ENCODE peak calls at places on chromosomes 7 and 10, in six cellular contexts. R is K562, F is left lung, U is tibial nerve, J is lung, H is transverse colon. N is an unnamed sample. For H3K4me1, the result is how much of the 10 kb centered on the place peaks cover.

GRCh38 chr7:30430777-30431176 is 47.8 kb downstream of the NOD1 start:
- DNase-seq in R (no peak), F (no peak), U (no peak), J (no peak), H (no peak), N (no peak)

GRCh38 chr10:84829121-84829520 is 500.7 kb downstream of the CCSER2 start:
- DNase-seq in R (no peak), F (no peak), U (no peak), J (no peak), H (no peak), N (no peak)

GRCh38 chr7:40733111-40733510 is 598.3 kb downstream of the SUGCT start:
- DNase-seq in R (no peak), F (no peak), U (no peak), J (no peak), H (no peak), N (no peak)

GRCh38 chr10:90592903-90593302 is 264.9 kb downstream of the HTR7 start:
- DNase-seq in R (no peak), F (no peak), U (no peak), J (no peak), H (no peak), N (peak)

GRCh38 chr7:136957391-136957790 is 88.9 kb downstream of the CHRM2 start:
- DNase-seq in R (no peak), F (no peak), U (no peak), J (no peak), H (no peak), N (no peak)

GRCh38 chr10:92420554-92421275 is 129.7 kb downstream of the MARCHF5 start:
- DNase-seq in R (no peak), F (no peak), U (no peak), J (no peak), H (no peak), N (no peak)

GRCh38 chr10:131859341-131860020 is 41.3 kb upstream of the PPP2R2D start:
- DNase-seq in R (no peak), F (no peak), U (no peak), J (no peak), H (no peak), N (no peak)

GRCh38 chr7:137289101-137289500 is 54.4 kb downstream of the PTN start:
- DNase-seq in R (no peak), F (no peak), U (no peak), J (no peak), H (no peak), N (no peak)

GRCh38 chr7:124072603-124073324 is 39.9 kb upstream of the TMEM229A start:
- DNase-seq in R (no peak), F (no peak), U (no peak), J (no peak), H (no peak), N (no peak)

DNA sequence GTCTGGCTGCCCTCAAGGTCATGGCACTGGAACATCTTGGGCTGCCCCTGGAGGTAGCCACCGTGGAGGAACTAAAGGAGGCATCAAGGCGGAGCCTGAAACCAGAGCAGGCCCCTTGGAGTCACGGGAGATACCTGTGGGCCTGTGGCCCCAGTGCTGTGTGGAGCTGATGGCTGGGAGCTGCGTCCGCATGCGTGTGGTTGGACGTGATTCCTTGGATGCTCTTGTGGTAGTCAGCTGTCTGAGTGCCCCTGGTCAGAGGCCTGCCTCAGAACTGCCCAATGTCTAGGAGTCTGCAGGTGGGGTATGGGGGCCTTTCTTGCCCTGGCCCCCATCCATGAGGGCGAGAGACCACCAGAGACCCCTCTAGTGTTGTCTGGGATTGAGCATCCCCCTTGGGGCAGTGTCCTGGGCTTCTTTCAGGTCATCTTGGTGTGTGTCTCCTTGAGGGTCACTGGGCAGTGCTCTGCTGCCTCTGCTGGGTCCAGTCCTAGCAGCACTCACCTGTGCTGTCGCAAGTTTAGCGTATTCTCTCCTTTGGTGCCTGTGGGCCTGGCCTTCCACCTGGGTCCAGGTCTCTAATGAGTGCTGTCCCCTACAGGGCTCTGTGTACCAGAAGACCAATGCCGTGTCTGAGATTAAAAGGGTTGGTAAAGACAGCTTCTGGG is 8.1 kb downstream of the PGAM2 start:
- DNase-seq in R (no peak), F (no peak), U (no peak), J (no peak), H (no peak), N (no peak)
- H3K4me1 ChIP-seq in R (under half), F (under half), U (under half), J (under half), H (under half), N (under half)

GRCh38 chr7:24341677-24342076 is 57.7 kb downstream of the NPY start:
- DNase-seq in R (no peak), F (no peak), U (no peak), J (no peak), H (no peak), N (no peak)
- TF ChIP-seq CTCF in R (no peak), F (no peak), U (no peak), J (no peak), H (no peak), N (no peak)

GRCh38 chr7:148337995-148338747 is 252.4 kb upstream of the C7orf33 start:
- DNase-seq in R (peak), F (no peak), U (no peak), J (no peak), H (no peak), N (no peak)
- H3K4me1 ChIP-seq in R (under half), F (under half), U (under half), J (under half), H (under half), N (under half)

GRCh38 chr7:219581-220150 is 27.3 kb downstream of the FAM20C start:
- DNase-seq in R (no peak), F (no peak), U (peak), J (no peak), H (no peak), N (no peak)

GRCh38 chr7:218896-219580 is 26.7 kb downstream of the FAM20C start:
- DNase-seq in R (no peak), F (no peak), U (no peak), J (no peak), H (no peak), N (no peak)

GRCh38 chr7:218316-218715 is 25.9 kb downstream of the FAM20C start:
- DNase-seq in R (no peak), F (no peak), U (no peak), J (no peak), H (no peak), N (no peak)

GRCh38 chr7:221996-222715 is 29.8 kb downstream of the FAM20C start:
- DNase-seq in R (no peak), F (no peak), U (no peak), J (no peak), H (no peak), N (no peak)

GRCh38 chr7:220151-220841 is 27.9 kb downstream of the FAM20C start:
- DNase-seq in R (peak), F (no peak), U (no peak), J (no peak), H (no peak), N (no peak)
- TF ChIP-seq CTCF in R (peak), F (no peak), U (no peak), J (no peak), H (no peak), N (no peak)

GRCh38 chr10:114543456-114543855 is 114.6 kb downstream of the ABLIM1 start:
- DNase-seq in R (no peak), F (no peak), U (no peak), J (no peak), H (no peak), N (no peak)

GRCh38 chr10:114547056-114547455 is 111.0 kb downstream of the ABLIM1 start:
- DNase-seq in R (no peak), F (no peak), U (no peak), J (no peak), H (no peak), N (no peak)

GRCh38 chr10:114544045-114544659 is 113.9 kb downstream of the ABLIM1 start:
- DNase-seq in R (no peak), F (no peak), U (no peak), J (no peak), H (peak), N (no peak)

GRCh38 chr10:114547466-114547865 is 110.6 kb downstream of the ABLIM1 start:
- DNase-seq in R (no peak), F (no peak), U (no peak), J (no peak), H (no peak), N (no peak)

GRCh38 chr10:114545071-114545470 is 113.0 kb downstream of the ABLIM1 start:
- DNase-seq in R (no peak), F (no peak), U (no peak), J (no peak), H (no peak), N (no peak)
- H3K4me1 ChIP-seq in R (under half), F (under half), U (under half), J (under half), H (under half), N (under half)

GRCh38 chr7:48004023-48004422 is 24.6 kb upstream of the HUS1 start:
- DNase-seq in R (no peak), F (no peak), U (no peak), J (no peak), H (no peak), N (no peak)
- TF ChIP-seq CTCF in R (no peak), F (no peak), U (no peak), J (no peak), H (no peak), N (no peak)

GRCh38 chr10:69461327-69462025 is 10.2 kb downstream of the TSPAN15 start:
- DNase-seq in R (no peak), F (no peak), U (no peak), J (no peak), H (no peak), N (no peak)
- H3K4me1 ChIP-seq in R (under half), F (under half), U (half or more), J (under half), H (half or more), N (under half)

GRCh38 chr10:12549297-12549696 is 199.9 kb downstream of the CAMK1D start:
- DNase-seq in R (no peak), F (no peak), U (no peak), J (no peak), H (no peak), N (no peak)
- TF ChIP-seq CTCF in R (peak), F (no peak), U (no peak), J (no peak), H (no peak), N (no peak)

GRCh38 chr7:151430391-151431205 is 9.3 kb downstream of the CRYGN start:
- DNase-seq in R (no peak), F (peak), U (no peak), J (no peak), H (no peak), N (no peak)

GRCh38 chr7:151431281-151431767 is 8.6 kb downstream of the CRYGN start:
- DNase-seq in R (no peak), F (peak), U (no peak), J (no peak), H (no peak), N (no peak)

GRCh38 chr7:151428393-151429231 is 11.3 kb downstream of the CRYGN start:
- DNase-seq in R (no peak), F (no peak), U (no peak), J (no peak), H (no peak), N (no peak)

GRCh38 chr7:151429232-151429554 is 10.7 kb downstream of the CRYGN start:
- DNase-seq in R (no peak), F (no peak), U (no peak), J (no peak), H (no peak), N (no peak)

GRCh38 chr7:151429555-151430331 is 10.2 kb downstream of the CRYGN start:
- DNase-seq in R (no peak), F (peak), U (no peak), J (no peak), H (peak), N (no peak)
- H3K4me1 ChIP-seq in R (under half), F (under half), U (half or more), J (under half), H (under half), N (under half)

DNA sequence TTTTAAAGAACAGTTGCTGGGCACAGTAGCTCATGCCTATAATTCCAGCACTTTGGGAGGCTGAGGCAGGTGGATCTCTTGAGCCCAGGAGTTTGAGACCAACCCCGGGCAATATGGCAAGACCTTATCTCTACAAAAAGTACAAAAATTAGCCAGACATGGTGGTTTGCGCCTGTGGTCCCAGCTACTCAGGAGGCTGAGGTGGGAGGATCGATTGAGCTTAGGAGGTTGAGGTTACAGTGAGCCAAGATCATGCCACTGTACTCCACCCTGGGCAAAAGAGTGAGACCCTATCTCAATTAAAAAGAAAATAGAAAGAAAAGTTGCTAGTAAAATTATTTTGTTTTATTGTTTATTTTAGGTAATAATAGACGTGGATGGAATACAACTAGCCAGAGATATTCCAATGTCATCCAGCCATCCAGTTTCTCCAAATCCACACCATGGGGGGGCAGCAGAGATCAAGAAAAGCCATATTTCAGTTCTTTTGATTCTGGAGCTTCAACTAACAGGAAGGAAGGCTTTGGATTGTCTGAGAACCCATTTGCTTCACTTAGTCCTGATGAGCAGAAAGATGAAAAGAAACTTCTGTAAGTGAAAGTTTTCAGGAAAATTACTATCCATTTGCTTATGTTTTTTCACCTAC is 3.0 kb downstream of the NUP42 start:
- DNase-seq in R (peak), F (no peak), U (peak), J (no peak), H (peak), N (no peak)
- TF ChIP-seq CTCF in R (peak), F (no peak), U (peak), J (no peak), H (peak), N (peak)

N was measured in thoracic aorta.